ENCODE peak calls at places on chromosomes 7 and 10, in seven cellular contexts. One of them, this sample, is unnamed.
A peak's percentile ranks its signal among the peaks of the same experiment; 100 is the strongest.

GRCh38 chr7:148727501-148728278 is 29.0 kb downstream of the CUL1 start:
- DNase-seq in neuronal stem cell: no peak
- DNase-seq in T47D: no peak
- DNase-seq in A172: no peak
- DNase-seq in COLO829: no peak
- DNase-seq in GM04503: no peak
- DNase-seq in T-helper 9 cell: no peak
- DNase-seq in this sample: no peak

GRCh38 chr7:151782598-151783448 is 94.1 kb downstream of the PRKAG2 start:
- DNase-seq in COLO829: no peak
- DNase-seq in T-helper 9 cell: peak; percentile 54
- DNase-seq in neuronal stem cell: peak; percentile 76
- DNase-seq in GM04503: no peak
- DNase-seq in T47D: peak; percentile 72
- DNase-seq in A172: peak; percentile 58
- DNase-seq in this sample: peak; percentile 60

GRCh38 chr7:158097511-158098124 is 490.0 kb downstream of the PTPRN2 start:
- DNase-seq in A172: peak; percentile 59
- DNase-seq in GM04503: no peak
- DNase-seq in T-helper 9 cell: no peak
- DNase-seq in neuronal stem cell: no peak
- DNase-seq in COLO829: no peak
- DNase-seq in T47D: no peak
- DNase-seq in this sample: no peak

GRCh38 chr7:157973971-157974677 is 613.5 kb downstream of the PTPRN2 start:
- DNase-seq in GM04503: no peak
- DNase-seq in COLO829: no peak
- DNase-seq in T-helper 9 cell: no peak
- DNase-seq in A172: no peak
- DNase-seq in neuronal stem cell: no peak
- DNase-seq in T47D: no peak
- DNase-seq in this sample: no peak

GRCh38 chr7:25988640-25989039 is 163.4 kb upstream of the NFE2L3 start:
- DNase-seq in GM04503: no peak
- DNase-seq in COLO829: no peak
- DNase-seq in T47D: no peak
- DNase-seq in T-helper 9 cell: no peak
- DNase-seq in A172: no peak
- DNase-seq in neuronal stem cell: no peak
- DNase-seq in this sample: no peak

GRCh38 chr7:141698247-141699015 is 3.5 kb downstream of the DENND11 start:
- DNase-seq in COLO829: no peak
- DNase-seq in T47D: peak; percentile 18
- DNase-seq in T-helper 9 cell: no peak
- DNase-seq in GM04503: no peak
- DNase-seq in A172: no peak
- DNase-seq in neuronal stem cell: no peak
- DNase-seq in this sample: no peak

GRCh38 chr7:14988941-14989340 is 86.4 kb upstream of the DGKB start:
- DNase-seq in A172: no peak
- DNase-seq in T-helper 9 cell: no peak
- DNase-seq in neuronal stem cell: no peak
- DNase-seq in COLO829: no peak
- DNase-seq in GM04503: peak; percentile 33
- DNase-seq in T47D: no peak
- DNase-seq in this sample: no peak

GRCh38 chr10:14556285-14556956 is 218.3 kb downstream of the FAM107B start:
- DNase-seq in neuronal stem cell: no peak
- DNase-seq in GM04503: no peak
- DNase-seq in T-helper 9 cell: no peak
- DNase-seq in COLO829: no peak
- DNase-seq in T47D: peak; percentile 78
- DNase-seq in A172: no peak
- DNase-seq in this sample: no peak

GRCh38 chr7:104106106-104106505 is 101.7 kb downstream of the ORC5 start:
- DNase-seq in GM04503: no peak
- DNase-seq in neuronal stem cell: no peak
- DNase-seq in COLO829: peak; percentile 69
- DNase-seq in A172: no peak
- DNase-seq in T-helper 9 cell: no peak
- DNase-seq in T47D: peak; percentile 20
- DNase-seq in this sample: peak; percentile 82

GRCh38 chr10:117271427-117271826 is 30.5 kb downstream of the SLC18A2 start:
- DNase-seq in T47D: no peak
- DNase-seq in A172: peak; percentile 62
- DNase-seq in T-helper 9 cell: no peak
- DNase-seq in GM04503: no peak
- DNase-seq in neuronal stem cell: no peak
- DNase-seq in COLO829: no peak
- DNase-seq in this sample: no peak

GRCh38 chr7:129163875-129164544 is 19.5 kb downstream of the TSPAN33 start:
- DNase-seq in COLO829: peak; percentile 87
- DNase-seq in neuronal stem cell: no peak
- DNase-seq in T-helper 9 cell: no peak
- DNase-seq in GM04503: no peak
- DNase-seq in A172: peak; percentile 33
- DNase-seq in T47D: peak; percentile 39
- DNase-seq in this sample: peak; percentile 74

GRCh38 chr10:51846856-51847506 is 147.6 kb upstream of the CSTF2T start:
- DNase-seq in COLO829: no peak
- DNase-seq in T-helper 9 cell: no peak
- DNase-seq in GM04503: no peak
- DNase-seq in neuronal stem cell: no peak
- DNase-seq in A172: no peak
- DNase-seq in T47D: no peak
- DNase-seq in this sample: no peak

GRCh38 chr7:77235280-77235679 is 35.7 kb upstream of the FGL2 start:
- DNase-seq in T47D: no peak
- DNase-seq in T-helper 9 cell: no peak
- DNase-seq in A172: no peak
- DNase-seq in COLO829: no peak
- DNase-seq in neuronal stem cell: no peak
- DNase-seq in GM04503: no peak
- DNase-seq in this sample: no peak

GRCh38 chr10:114708717-114709352 is 50.8 kb upstream of the ABLIM1 start:
- DNase-seq in COLO829: no peak
- DNase-seq in T47D: no peak
- DNase-seq in A172: peak; percentile 86
- DNase-seq in GM04503: peak; percentile 57
- DNase-seq in T-helper 9 cell: no peak
- DNase-seq in neuronal stem cell: no peak
- DNase-seq in this sample: no peak

GRCh38 chr10:43137701-43137970 is 609 bp upstream of the CSGALNACT2 start:
- DNase-seq in A172: peak; percentile 26
- DNase-seq in GM04503: no peak
- DNase-seq in COLO829: no peak
- DNase-seq in T47D: peak; percentile 65
- DNase-seq in neuronal stem cell: peak; percentile 36
- DNase-seq in T-helper 9 cell: no peak
- DNase-seq in this sample: no peak

GRCh38 chr10:132961-133898 is 2.0 kb upstream of the ZMYND11 start:
- DNase-seq in neuronal stem cell: no peak
- DNase-seq in T-helper 9 cell: no peak
- DNase-seq in T47D: peak; percentile 74
- DNase-seq in A172: peak; percentile 67
- DNase-seq in COLO829: no peak
- DNase-seq in GM04503: peak; percentile 45
- DNase-seq in this sample: peak; percentile 18

GRCh38 chr10:31322647-31323046 is 3.6 kb downstream of the ZEB1 start:
- DNase-seq in neuronal stem cell: no peak
- DNase-seq in GM04503: no peak
- DNase-seq in T47D: no peak
- DNase-seq in T-helper 9 cell: no peak
- DNase-seq in A172: no peak
- DNase-seq in COLO829: no peak
- DNase-seq in this sample: peak; percentile 21

GRCh38 chr10:17453377-17454091 is 861 bp downstream of the ST8SIA6 start:
- DNase-seq in T47D: peak; percentile 80
- DNase-seq in neuronal stem cell: peak; percentile 71
- DNase-seq in COLO829: no peak
- DNase-seq in T-helper 9 cell: peak; percentile 28
- DNase-seq in A172: peak; percentile 27
- DNase-seq in GM04503: no peak
- DNase-seq in this sample: peak; percentile 21

GRCh38 chr7:2665359-2665791 is 22.6 kb upstream of the AMZ1 start:
- DNase-seq in COLO829: no peak
- DNase-seq in T47D: no peak
- DNase-seq in A172: no peak
- DNase-seq in GM04503: no peak
- DNase-seq in T-helper 9 cell: no peak
- DNase-seq in neuronal stem cell: no peak
- DNase-seq in this sample: peak; percentile 51

This sample was measured in SK-MEL-5.